ENCODE peak calls at places on chromosomes 13 and 19, in ten cellular contexts. X, I, Y, M, K, A, E, H, V and S are unnamed samples.

GRCh38 chr13:31982540-31982939 is 49.0 kb upstream of the FRY start:
- DNase-seq in X (no peak), I (peak), Y (peak), M (peak), K (peak), A (peak), E (peak), H (peak), V (no peak), S (peak)

GRCh38 chr19:28037186-28037585 is 1175.8 kb downstream of the UQCRFS1 start:
- DNase-seq in X (no peak), I (no peak), Y (no peak), M (no peak), K (no peak), A (no peak), E (no peak), H (no peak), V (no peak), S (no peak)

GRCh38 chr13:113776231-113777125 is 17.5 kb downstream of the TMEM255B start:
- DNase-seq in X (no peak), I (no peak), Y (no peak), M (no peak), K (no peak), A (peak), E (no peak), H (no peak), V (no peak), S (peak)

GRCh38 chr19:5287066-5287465 is 53.5 kb downstream of the PTPRS start:
- DNase-seq in X (no peak), I (no peak), Y (no peak), M (no peak), K (no peak), A (no peak), E (no peak), H (no peak), V (no peak), S (no peak)

GRCh38 chr19:7262470-7262869 is 31.7 kb downstream of the INSR start:
- DNase-seq in X (no peak), I (no peak), Y (peak), M (no peak), K (no peak), A (no peak), E (no peak), H (no peak), V (no peak), S (no peak)

GRCh38 chr13:111858571-111858970 is 208.4 kb upstream of the SOX1 start:
- DNase-seq in X (no peak), I (no peak), Y (no peak), M (no peak), K (no peak), A (no peak), E (no peak), H (no peak), V (no peak), S (no peak)

GRCh38 chr13:109652536-109652935 is 133.8 kb downstream of the IRS2 start:
- DNase-seq in X (no peak), I (no peak), Y (no peak), M (no peak), K (no peak), A (no peak), E (no peak), H (no peak), V (no peak), S (no peak)

GRCh38 chr13:50124536-50125305 is 109.5 kb downstream of the KCNRG start:
- DNase-seq in X (no peak), I (no peak), Y (peak), M (peak), K (no peak), A (no peak), E (peak), H (peak), V (peak), S (no peak)

GRCh38 chr19:38209671-38210457 is 14.2 kb downstream of the DPF1 start:
- DNase-seq in X (peak), I (no peak), Y (peak), M (peak), K (no peak), A (no peak), E (peak), H (peak), V (no peak), S (peak)

GRCh38 chr19:1672038-1672768 is 19.8 kb upstream of the TCF3 start:
- DNase-seq in X (no peak), I (no peak), Y (peak), M (peak), K (peak), A (no peak), E (no peak), H (peak), V (peak), S (peak)

GRCh38 chr19:47111081-47111589 is 2.4 kb downstream of the ZC3H4 start:
- DNase-seq in X (peak), I (no peak), Y (peak), M (no peak), K (peak), A (no peak), E (no peak), H (peak), V (peak), S (peak)

GRCh38 chr13:98976338-98976737 is 1.5 kb downstream of the DOCK9 start:
- DNase-seq in X (no peak), I (no peak), Y (no peak), M (no peak), K (no peak), A (no peak), E (no peak), H (no peak), V (no peak), S (no peak)

GRCh38 chr19:8721334-8721733 is at the start of gene OR2Z1:
- DNase-seq in X (no peak), I (no peak), Y (no peak), M (no peak), K (no peak), A (no peak), E (no peak), H (no peak), V (no peak), S (no peak)

GRCh38 chr19:10230155-10230903 is 802 bp downstream of the S1PR2 start:
- DNase-seq in X (peak), I (no peak), Y (peak), M (no peak), K (peak), A (peak), E (no peak), H (peak), V (peak), S (peak)

GRCh38 chr19:7636317-7636690 is 606 bp upstream of the STXBP2 start:
- DNase-seq in X (no peak), I (no peak), Y (no peak), M (no peak), K (no peak), A (no peak), E (no peak), H (no peak), V (no peak), S (no peak)

GRCh38 chr13:51913421-51914136 is 51.8 kb downstream of the CCDC70 start:
- DNase-seq in X (no peak), I (no peak), Y (no peak), M (no peak), K (no peak), A (no peak), E (no peak), H (no peak), V (no peak), S (no peak)

GRCh38 chr13:46992383-46992952 is 95.6 kb upstream of the HTR2A start:
- DNase-seq in X (no peak), I (no peak), Y (peak), M (no peak), K (peak), A (no peak), E (no peak), H (no peak), V (no peak), S (no peak)

GRCh38 chr19:33438016-33438671 is 64.6 kb downstream of the CEBPG start:
- DNase-seq in X (no peak), I (no peak), Y (peak), M (no peak), K (no peak), A (peak), E (no peak), H (peak), V (no peak), S (peak)

GRCh38 chr19:56403764-56404704 is at the start of gene ZNF583:
- DNase-seq in X (peak), I (peak), Y (peak), M (peak), K (peak), A (peak), E (peak), H (peak), V (peak), S (peak)

GRCh38 chr13:99124695-99125334 is 75.8 kb upstream of the UBAC2 start:
- DNase-seq in X (no peak), I (peak), Y (peak), M (peak), K (peak), A (no peak), E (no peak), H (no peak), V (no peak), S (no peak)

GRCh38 chr13:100566543-100566942 is 22.0 kb downstream of the GGACT start:
- DNase-seq in X (no peak), I (no peak), Y (peak), M (peak), K (no peak), A (no peak), E (no peak), H (no peak), V (no peak), S (no peak)

GRCh38 chr19:32396046-32396652 is 9.4 kb upstream of the DPY19L3 start:
- DNase-seq in X (no peak), I (no peak), Y (no peak), M (no peak), K (peak), A (no peak), E (no peak), H (no peak), V (no peak), S (no peak)

GRCh38 chr19:18428173-18428836 is 9.1 kb downstream of the SSBP4 start:
- DNase-seq in X (no peak), I (no peak), Y (no peak), M (no peak), K (no peak), A (no peak), E (no peak), H (no peak), V (no peak), S (no peak)

GRCh38 chr13:50365683-50366391 is 350.6 kb downstream of the KCNRG start:
- DNase-seq in X (no peak), I (no peak), Y (peak), M (no peak), K (peak), A (peak), E (no peak), H (peak), V (peak), S (no peak)

GRCh38 chr19:47228168-47228936 is 2.6 kb downstream of the BBC3 start:
- DNase-seq in X (peak), I (no peak), Y (peak), M (peak), K (peak), A (no peak), E (no peak), H (peak), V (peak), S (peak)

GRCh38 chr19:48964205-48965032 is 690 bp upstream of the FTL start:
- DNase-seq in X (no peak), I (no peak), Y (peak), M (peak), K (no peak), A (no peak), E (no peak), H (peak), V (no peak), S (no peak)

GRCh38 chr13:104057851-104058250 is 991.6 kb upstream of the SLC10A2 start:
- DNase-seq in X (no peak), I (no peak), Y (no peak), M (no peak), K (no peak), A (no peak), E (no peak), H (no peak), V (no peak), S (no peak)

GRCh38 chr19:519449-519865 is 12.1 kb upstream of the CDC34 start:
- DNase-seq in X (no peak), I (no peak), Y (no peak), M (no peak), K (no peak), A (no peak), E (no peak), H (no peak), V (no peak), S (no peak)

GRCh38 chr13:99981115-99982020 is at the start of gene ZIC2:
- DNase-seq in X (peak), I (no peak), Y (peak), M (peak), K (no peak), A (peak), E (no peak), H (no peak), V (no peak), S (no peak)